ENCODE peak calls at places on chromosomes 5 and 9, in nine cellular contexts. D, C, R, M, U, H, I, G and E are unnamed samples.

GRCh38 chr5:176711883-176712282 is 64.6 kb downstream of the TSPAN17 start:
- DNase-seq in C (no peak), D (no peak), U (no peak), G (no peak), M (no peak), R (no peak), H (no peak), I (no peak), E (no peak)

GRCh38 chr5:35557742-35558141 is 59.9 kb upstream of the SPEF2 start:
- DNase-seq in G (no peak), C (no peak), H (no peak), M (no peak), U (no peak), I (no peak), D (no peak), R (no peak), E (no peak)

GRCh38 chr5:84411832-84412605 is 27.3 kb upstream of the EDIL3 start:
- DNase-seq in H (no peak), C (no peak), I (no peak), D (no peak), G (no peak), M (no peak), U (peak; percentile 97), R (no peak), E (peak; percentile 7)

GRCh38 chr9:92242115-92242778 is 51.2 kb downstream of the IARS1 start:
- DNase-seq in I (no peak), R (peak; percentile 24), U (peak; percentile 63), D (no peak), H (no peak), M (no peak), G (no peak), C (no peak), E (peak; percentile 78)

GRCh38 chr5:176695073-176695472 is 47.8 kb downstream of the TSPAN17 start:
- DNase-seq in D (no peak), R (no peak), I (no peak), C (no peak), G (no peak), H (no peak), U (no peak), M (no peak), E (no peak)

GRCh38 chr5:152329191-152329590 is 75.9 kb downstream of the NMUR2 start:
- DNase-seq in G (no peak), R (no peak), U (no peak), M (no peak), H (no peak), I (no peak), D (no peak), C (no peak), E (no peak)

GRCh38 chr9:94167055-94167346 is 82.7 kb downstream of the PTPDC1 start:
- DNase-seq in M (no peak), C (no peak), H (no peak), I (no peak), U (no peak), D (no peak), G (no peak), R (peak; percentile 83), E (no peak)

GRCh38 chr5:170570492-170570891 is 66.7 kb downstream of the KCNIP1 start:
- DNase-seq in I (no peak), U (no peak), D (peak; percentile 74), G (no peak), C (no peak), R (no peak), M (no peak), H (no peak), E (no peak)

GRCh38 chr9:134099123-134099761 is 31.4 kb upstream of the BRD3 start:
- DNase-seq in C (peak; percentile 78), M (peak; percentile 14), G (peak; percentile 67), R (peak; percentile 26), I (peak; percentile 51), D (peak; percentile 65), U (peak; percentile 45), H (peak; percentile 75), E (no peak)

GRCh38 chr5:1335540-1336095 is 9.3 kb downstream of the CLPTM1L start:
- DNase-seq in M (no peak), R (no peak), C (no peak), H (no peak), I (no peak), D (no peak), G (no peak), U (no peak), E (no peak)

GRCh38 chr5:116685069-116685468 is 110.4 kb upstream of the SEMA6A start:
- DNase-seq in U (no peak), I (no peak), R (no peak), M (no peak), H (no peak), D (no peak), G (no peak), C (no peak), E (no peak)

GRCh38 chr9:37374892-37375291 is 47.6 kb upstream of the GRHPR start:
- DNase-seq in H (peak; percentile 77), U (no peak), R (no peak), G (peak; percentile 77), C (no peak), I (no peak), M (no peak), D (no peak), E (no peak)
- TF ChIP-seq CTCF in H (peak; percentile 53), U (no peak), R (no peak), G (no peak), C (no peak), I (no peak), M (no peak), D (no peak), E (no peak)

DNA sequence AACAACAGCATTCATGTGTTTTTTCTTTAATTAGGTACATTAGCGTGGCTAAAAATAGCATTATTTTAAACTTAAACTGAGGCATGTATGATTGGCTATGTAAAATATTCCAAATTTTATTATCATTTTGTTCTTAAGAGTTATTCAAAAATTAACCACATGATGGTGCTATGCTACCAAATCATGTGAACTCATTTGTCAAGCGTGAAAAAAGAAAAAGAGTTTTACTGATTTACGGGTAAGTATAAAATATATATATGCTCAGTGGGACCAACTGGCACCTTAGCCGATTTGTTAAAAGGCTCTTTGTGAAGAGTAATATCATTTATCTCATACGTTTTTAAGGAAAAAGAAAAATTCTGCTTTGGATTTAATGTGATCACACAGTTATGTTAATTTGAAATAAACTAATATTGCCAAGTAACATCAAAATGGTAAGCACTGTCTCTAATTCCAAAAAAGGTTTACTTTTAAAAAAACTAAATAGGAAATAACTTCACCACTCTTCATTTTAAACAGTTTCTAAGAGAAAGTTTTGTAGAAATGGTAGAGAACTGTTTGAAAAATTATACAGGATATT is 1042.3 kb downstream of the CDH12 start:
- DNase-seq in M (no peak), U (peak; percentile 5), G (peak; percentile 3), C (peak; percentile 10), D (no peak), H (no peak), R (no peak), I (no peak), E (peak; percentile 22)
- TF ChIP-seq CTCF in M (peak; percentile 41), U (peak; percentile 54), G (peak; percentile 13), C (no peak), D (peak; percentile 20), H (peak; percentile 45), R (peak; percentile 85), I (no peak), E (peak; percentile 41)

GRCh38 chr5:150044334-150044681 is 42.0 kb downstream of the CSF1R start:
- DNase-seq in D (no peak), R (no peak), M (no peak), G (no peak), I (no peak), C (no peak), H (no peak), U (peak; percentile 35), E (peak; percentile 81)

GRCh38 chr5:150043657-150044333 is 42.6 kb downstream of the CSF1R start:
- DNase-seq in C (no peak), I (no peak), M (no peak), U (no peak), R (no peak), H (no peak), D (no peak), G (no peak), E (peak; percentile 66)

GRCh38 chr5:150044712-150045111 is 41.6 kb downstream of the CSF1R start:
- DNase-seq in R (no peak), I (no peak), H (no peak), U (no peak), G (no peak), D (no peak), C (no peak), M (no peak), E (peak; percentile 53)

GRCh38 chr5:150046031-150046430 is 40.3 kb downstream of the CSF1R start:
- DNase-seq in U (no peak), H (no peak), D (no peak), G (no peak), M (no peak), I (no peak), C (no peak), R (no peak), E (no peak)

GRCh38 chr5:150045512-150045911 is 40.8 kb downstream of the CSF1R start:
- DNase-seq in M (no peak), C (peak; percentile 38), I (no peak), H (no peak), U (no peak), R (no peak), G (no peak), D (no peak), E (no peak)
- TF ChIP-seq CTCF in M (no peak), C (peak; percentile 51), I (no peak), H (no peak), U (peak; percentile 25), R (peak; percentile 44), G (peak; percentile 8), D (no peak), E (no peak)

GRCh38 chr5:50595199-50595598 is 71.2 kb upstream of the PARP8 start:
- DNase-seq in D (no peak), H (no peak), U (peak; percentile 86), M (no peak), R (no peak), C (no peak), G (no peak), I (no peak), E (peak; percentile 89)

DNA sequence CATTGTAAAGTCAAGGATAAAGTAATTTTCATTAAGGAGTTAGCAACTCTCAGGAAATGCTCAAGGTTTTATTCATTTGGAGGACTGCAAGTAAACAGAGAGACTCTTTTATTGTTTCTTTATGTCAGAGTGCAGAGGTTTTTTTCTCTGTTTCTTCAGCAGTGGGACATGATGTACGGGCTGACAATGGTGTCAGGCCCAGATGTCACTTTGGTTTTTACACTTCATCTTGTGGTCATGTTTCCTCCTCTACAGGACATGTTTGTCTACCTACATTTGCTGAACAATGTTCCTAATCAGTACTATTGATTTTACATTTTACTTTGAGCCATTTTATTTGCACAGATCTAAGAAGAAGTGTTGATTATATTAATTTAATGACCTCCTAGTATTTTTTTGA is 72.8 kb upstream of the PARP8 start:
- DNase-seq in R (no peak), H (no peak), C (no peak), I (no peak), M (no peak), G (peak; percentile 17), U (no peak), D (no peak), E (no peak)
- TF ChIP-seq CTCF in R (no peak), H (no peak), C (no peak), I (no peak), M (no peak), G (no peak), U (no peak), D (no peak), E (no peak)

GRCh38 chr5:108748354-108749129 is 845 bp downstream of the FER start:
- DNase-seq in M (peak; percentile 96), I (peak; percentile 94), H (peak; percentile 95), D (peak; percentile 99), R (peak; percentile 97), U (peak; percentile 100), C (peak; percentile 97), G (peak; percentile 99), E (peak; percentile 97)
- TF ChIP-seq CTCF in M (no peak), I (no peak), H (peak; percentile 33), D (no peak), R (no peak), U (peak; percentile 13), C (no peak), G (no peak), E (no peak)